ENCODE peak calls at places on chromosome 19, in six cellular contexts. P is T-helper 17 cell; H is ELR; C is right lobe of liver; D is effector memory CD4-positive, alpha-beta T cell; A is AG09319. G is an unnamed sample.

GRCh38 chr19:55640043-55640576 is 692 bp upstream of the ZNF580 start:
- DNase-seq in A (no peak), P (peak), C (peak), D (peak), H (peak), G (no peak)

GRCh38 chr19:23183251-23183650 is 66.4 kb downstream of the ZNF730 start:
- DNase-seq in H (no peak), A (no peak), D (no peak), P (no peak), C (no peak), G (no peak)

GRCh38 chr19:43354305-43354627 is 780 bp downstream of the CD177 start:
- DNase-seq in C (no peak), P (no peak), A (no peak), H (no peak), D (no peak), G (peak)

GRCh38 chr19:48258350-48258749 is 2.6 kb upstream of the CARD8 start:
- DNase-seq in P (no peak), C (no peak), A (no peak), D (peak), H (peak), G (no peak)

GRCh38 chr19:3420909-3421619 is 54.7 kb downstream of the NFIC start:
- DNase-seq in H (no peak), C (no peak), A (no peak), D (no peak), P (no peak), G (no peak)

GRCh38 chr19:45275370-45275971 is 24.4 kb downstream of the MARK4 start:
- DNase-seq in C (no peak), A (no peak), H (no peak), P (no peak), D (no peak), G (no peak)

GRCh38 chr19:11279505-11280236 is 16.3 kb upstream of the TSPAN16 start:
- DNase-seq in H (no peak), D (peak), A (no peak), P (peak), C (no peak), G (no peak)

GRCh38 chr19:3360494-3361383 is 5.6 kb upstream of the NFIC start:
- DNase-seq in A (no peak), H (peak), P (peak), D (peak), C (peak), G (no peak)

GRCh38 chr19:10701955-10702307 is 692 bp downstream of the QTRT1 start:
- DNase-seq in H (peak), A (no peak), C (no peak), P (no peak), D (no peak), G (peak)

GRCh38 chr19:31141301-31141700 is 207.9 kb downstream of the TSHZ3 start:
- DNase-seq in D (no peak), P (no peak), C (no peak), A (no peak), H (no peak), G (no peak)

GRCh38 chr19:50325310-50326100 is 3.7 kb downstream of the KCNC3 start:
- DNase-seq in P (peak), H (peak), C (peak), A (no peak), D (peak), G (peak)

GRCh38 chr19:11435057-11435832 is at the start of the genes ODAD3 and PRKCSH:
- DNase-seq in P (peak), H (peak), D (peak), C (peak), A (peak), G (peak)

GRCh38 chr19:38711726-38712153 is 32.5 kb downstream of the CAPN12 start:
- DNase-seq in C (no peak), A (peak), D (no peak), P (no peak), H (peak), G (no peak)

GRCh38 chr19:48501446-48501960 is 10.1 kb downstream of the LMTK3 start:
- DNase-seq in H (no peak), D (peak), A (no peak), P (no peak), C (no peak), G (no peak)

GRCh38 chr19:58021541-58022282 is 12.1 kb upstream of the ZSCAN1 start:
- DNase-seq in C (no peak), A (no peak), D (peak), P (no peak), H (peak), G (peak)

GRCh38 chr19:55179570-55180484 is at the start of gene SYT5:
- DNase-seq in A (no peak), D (peak), C (no peak), P (peak), H (peak), G (peak)

GRCh38 chr19:19562665-19563347 is 24.7 kb downstream of the CILP2 start:
- DNase-seq in C (no peak), A (no peak), H (no peak), D (no peak), P (no peak), G (no peak)